ENCODE peak calls at places on chromosomes 1 and 21, in four cellular contexts. B, W, C and P are unnamed samples.

GRCh38 chr1:115837762-115838421 is 3.0 kb downstream of the NHLH2 start:
- DNase-seq in C (no peak), W (no peak), B (no peak), P (no peak)

GRCh38 chr1:41341756-41342562 is 19.3 kb upstream of the FOXO6 start:
- DNase-seq in B (peak), W (no peak), C (no peak), P (peak)

GRCh38 chr21:45560106-45561021 is 18.1 kb upstream of the SLC19A1 start:
- DNase-seq in C (no peak), W (no peak), B (no peak), P (peak)

GRCh38 chr1:109468903-109469302 is 2.6 kb downstream of the SYPL2 start:
- DNase-seq in B (no peak), W (no peak), C (no peak), P (no peak)

GRCh38 chr1:43834280-43835140 is 99.1 kb upstream of the ARTN start:
- DNase-seq in B (no peak), W (no peak), C (no peak), P (no peak)

GRCh38 chr1:208455821-208456220 is 211.6 kb upstream of the PLXNA2 start:
- DNase-seq in W (no peak), B (no peak), C (no peak), P (no peak)

GRCh38 chr1:207047529-207047928 is 3.5 kb downstream of the YOD1 start:
- DNase-seq in W (no peak), C (no peak), B (no peak), P (no peak)

GRCh38 chr1:159854101-159854692 is 8.3 kb downstream of the VSIG8 start:
- DNase-seq in B (peak), W (no peak), C (no peak), P (peak)

GRCh38 chr1:211336161-211336560 is 9.5 kb downstream of the TRAF5 start:
- DNase-seq in B (peak), C (no peak), W (no peak), P (no peak)

GRCh38 chr1:91714867-91715381 is 171.0 kb downstream of the TGFBR3 start:
- DNase-seq in B (no peak), C (no peak), W (no peak), P (no peak)

GRCh38 chr1:218867941-218868656 is 305.6 kb upstream of the LYPLAL1 start:
- DNase-seq in B (no peak), C (no peak), W (no peak), P (no peak)

GRCh38 chr1:154199563-154199879 is 6.6 kb downstream of the CFAP141 start:
- DNase-seq in B (no peak), W (no peak), C (no peak), P (no peak)

GRCh38 chr1:229972600-229973296 is 94.3 kb upstream of the GALNT2 start:
- DNase-seq in C (no peak), B (peak), W (no peak), P (no peak)

GRCh38 chr21:31038376-31038775 is at the start of gene KRTAP19-8:
- DNase-seq in C (no peak), B (no peak), W (no peak), P (no peak)

GRCh38 chr1:219179293-219179692 is 5.6 kb downstream of the LYPLAL1 start:
- DNase-seq in W (no peak), C (no peak), B (no peak), P (no peak)

GRCh38 chr1:11893907-11894251 is 32.3 kb downstream of the KIAA2013 start:
- DNase-seq in C (peak), B (peak), W (peak), P (peak)